ENCODE peak calls at places on chromosomes 5 and 9, in seven cellular contexts. K, U, O, I, B, V and T are unnamed samples.

GRCh38 chr9:133386338-133386737 is 10.2 kb downstream of the STKLD1 start:
- DNase-seq in K (no peak), U (no peak), O (no peak), I (no peak), B (no peak), V (no peak), T (no peak)

GRCh38 chr5:82388186-82388585 is 110.0 kb upstream of the RPS23 start:
- DNase-seq in K (no peak), U (no peak), O (no peak), I (peak), B (peak), V (no peak), T (no peak)

GRCh38 chr9:131191857-131192256 is 66.5 kb downstream of the NUP214 start:
- DNase-seq in K (no peak), U (no peak), O (no peak), I (no peak), B (no peak), V (no peak), T (no peak)

GRCh38 chr5:31153523-31153922 is 40.0 kb upstream of the CDH6 start:
- DNase-seq in K (peak), U (no peak), O (no peak), I (no peak), B (no peak), V (no peak), T (peak)

GRCh38 chr5:171152382-171152781 is 156.7 kb upstream of the TLX3 start:
- DNase-seq in K (peak), U (no peak), O (no peak), I (no peak), B (no peak), V (peak), T (peak)

GRCh38 chr9:130399768-130400167 is 45.0 kb upstream of the ASS1 start:
- DNase-seq in K (no peak), U (no peak), O (no peak), I (no peak), B (no peak), V (no peak), T (no peak)

GRCh38 chr5:74122979-74123575 is 497.1 kb downstream of the ARHGEF28 start:
- DNase-seq in K (no peak), U (no peak), O (no peak), I (no peak), B (no peak), V (no peak), T (no peak)

GRCh38 chr5:80181618-80182211 is 74.1 kb downstream of the SERINC5 start:
- DNase-seq in K (peak), U (no peak), O (no peak), I (peak), B (no peak), V (no peak), T (peak)

GRCh38 chr5:59798862-59799667 is 94.5 kb downstream of the PDE4D start:
- DNase-seq in K (peak), U (no peak), O (no peak), I (no peak), B (no peak), V (no peak), T (peak)

GRCh38 chr5:893711-894110 is 1.0 kb downstream of the TRIP13 start:
- DNase-seq in K (no peak), U (no peak), O (no peak), I (no peak), B (no peak), V (no peak), T (no peak)

GRCh38 chr5:8316608-8317007 is 447.7 kb downstream of the MTRR start:
- DNase-seq in K (no peak), U (no peak), O (no peak), I (no peak), B (no peak), V (no peak), T (no peak)

GRCh38 chr9:117714282-117714681 is 10.1 kb downstream of the TLR4 start:
- DNase-seq in K (no peak), U (no peak), O (no peak), I (no peak), B (no peak), V (no peak), T (no peak)

GRCh38 chr9:27888661-27889295 is 315.5 kb upstream of the C9orf72 start:
- DNase-seq in K (peak), U (no peak), O (no peak), I (peak), B (no peak), V (no peak), T (peak)

GRCh38 chr9:137295313-137296213 is 6.5 kb downstream of the NRARP start:
- DNase-seq in K (no peak), U (no peak), O (no peak), I (peak), B (no peak), V (no peak), T (peak)

GRCh38 chr5:37571974-37572373 is 192.9 kb downstream of the WDR70 start:
- DNase-seq in K (no peak), U (no peak), O (no peak), I (no peak), B (no peak), V (no peak), T (no peak)

GRCh38 chr5:63726491-63726890 is 235.8 kb downstream of the HTR1A start:
- DNase-seq in K (no peak), U (no peak), O (no peak), I (no peak), B (no peak), V (no peak), T (no peak)

GRCh38 chr9:125889524-125890473 is 142.6 kb downstream of the PBX3 start:
- DNase-seq in K (peak), U (no peak), O (peak), I (peak), B (peak), V (no peak), T (peak)

DNA sequence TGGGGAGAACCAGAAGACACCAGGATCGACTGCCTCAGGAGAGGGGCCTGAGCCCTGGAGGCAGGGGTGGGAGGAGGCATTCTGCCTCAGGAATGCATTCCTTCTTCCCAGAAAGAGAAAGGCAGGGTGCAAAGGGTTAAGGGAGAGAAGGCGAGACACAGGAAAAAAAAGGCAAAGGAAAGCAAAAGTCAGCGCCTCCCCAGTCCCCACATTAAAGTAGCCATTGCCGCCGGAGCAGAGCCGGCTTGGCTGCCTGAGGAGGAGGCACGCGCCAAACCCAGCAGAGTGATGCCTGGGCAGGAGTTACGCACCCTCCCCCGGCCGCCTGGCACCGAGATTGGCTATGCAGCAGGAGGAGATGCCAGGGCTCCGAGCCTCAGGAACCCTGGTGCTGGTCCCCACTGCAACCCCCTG is 123.9 kb upstream of the PHYKPL start:
- DNase-seq in K (no peak), U (no peak), O (peak), I (no peak), B (no peak), V (no peak), T (no peak)
- H3K4me3 ChIP-seq in K (no peak), U (peak), O (peak), I (no peak), B (no peak), V (no peak), T (no peak)

GRCh38 chr5:146877783-146878470 is 630 bp downstream of the PPP2R2B start:
- DNase-seq in K (no peak), U (no peak), O (no peak), I (peak), B (peak), V (no peak), T (peak)
- H3K4me3 ChIP-seq in K (peak), U (peak), O (peak), I (peak), B (peak), V (peak), T (peak)

DNA sequence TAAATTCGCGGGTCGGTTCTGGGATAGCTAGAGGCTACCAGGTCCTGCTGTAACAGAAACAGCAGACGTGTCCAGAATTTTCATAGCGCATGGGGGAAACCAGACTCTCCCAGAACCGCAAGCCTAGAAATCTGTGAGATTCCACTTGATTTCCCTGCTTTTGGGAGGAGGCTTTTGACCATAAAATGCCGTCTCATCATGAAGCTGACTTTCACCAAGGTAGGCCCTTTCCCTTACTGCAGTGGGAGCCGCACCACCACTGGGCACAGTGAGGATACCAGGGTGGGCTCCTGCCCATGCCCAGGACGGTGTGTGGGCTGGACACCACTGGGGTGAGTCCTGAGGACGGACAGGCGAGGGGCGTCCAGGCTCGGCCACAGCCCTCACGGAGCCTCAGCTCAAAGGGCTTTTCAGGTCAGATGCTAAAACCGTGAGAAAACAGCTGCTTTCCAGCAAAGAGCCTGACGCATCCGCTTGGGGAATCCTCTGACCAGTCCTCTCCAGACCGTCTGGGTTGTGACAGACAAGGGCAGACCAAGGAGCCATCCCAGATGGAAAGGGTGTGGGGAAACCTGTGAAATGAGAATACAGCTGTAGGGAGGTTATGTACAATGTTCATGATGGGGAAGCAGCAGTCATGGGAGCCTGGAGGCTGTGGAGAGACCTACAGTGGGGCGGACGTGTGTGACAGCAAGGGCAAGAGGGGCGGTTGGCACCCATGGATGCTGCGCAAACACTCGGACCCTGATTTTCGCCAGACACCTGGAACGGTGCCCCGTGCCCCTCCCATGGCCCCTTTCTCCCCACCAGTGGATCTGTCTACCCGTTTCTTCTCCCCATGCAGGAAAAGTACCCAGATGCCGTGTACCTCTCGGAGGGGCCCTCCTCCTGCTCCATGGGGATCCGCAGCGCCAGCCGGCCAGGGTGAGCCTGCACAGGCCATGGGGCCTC is 59.2 kb downstream of the IPPK start:
- DNase-seq in K (no peak), U (no peak), O (peak), I (no peak), B (no peak), V (peak), T (no peak)
- H3K4me3 ChIP-seq in K (no peak), U (no peak), O (no peak), I (no peak), B (no peak), V (no peak), T (no peak)

GRCh38 chr5:165504716-165505115 is 1999.3 kb downstream of the MAT2B start:
- DNase-seq in K (no peak), U (no peak), O (no peak), I (no peak), B (no peak), V (no peak), T (no peak)
- H3K4me3 ChIP-seq in K (no peak), U (no peak), O (no peak), I (no peak), B (no peak), V (no peak), T (no peak)

DNA sequence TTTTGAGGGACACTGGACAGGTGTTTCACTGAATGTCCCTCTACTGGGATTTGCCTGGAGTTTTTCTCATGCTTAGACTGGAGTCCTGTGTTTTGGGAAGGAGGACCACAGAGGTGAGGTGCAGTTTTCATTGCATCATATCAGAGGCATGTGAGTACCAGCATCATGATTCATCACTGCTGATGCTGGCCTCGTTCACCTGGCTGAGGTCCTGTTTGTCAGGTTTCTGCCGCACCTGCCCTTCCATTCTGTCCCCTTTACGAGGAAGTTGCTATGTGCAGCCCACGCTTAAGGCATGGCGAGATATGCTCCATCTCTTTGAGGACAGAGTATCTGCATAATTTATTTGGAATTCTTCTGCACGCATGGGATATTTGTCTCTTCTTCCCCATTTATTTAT is 162.1 kb downstream of the TENT4A start:
- DNase-seq in K (peak), U (no peak), O (no peak), I (no peak), B (no peak), V (no peak), T (peak)
- H3K4me3 ChIP-seq in K (no peak), U (no peak), O (no peak), I (no peak), B (no peak), V (no peak), T (no peak)

DNA sequence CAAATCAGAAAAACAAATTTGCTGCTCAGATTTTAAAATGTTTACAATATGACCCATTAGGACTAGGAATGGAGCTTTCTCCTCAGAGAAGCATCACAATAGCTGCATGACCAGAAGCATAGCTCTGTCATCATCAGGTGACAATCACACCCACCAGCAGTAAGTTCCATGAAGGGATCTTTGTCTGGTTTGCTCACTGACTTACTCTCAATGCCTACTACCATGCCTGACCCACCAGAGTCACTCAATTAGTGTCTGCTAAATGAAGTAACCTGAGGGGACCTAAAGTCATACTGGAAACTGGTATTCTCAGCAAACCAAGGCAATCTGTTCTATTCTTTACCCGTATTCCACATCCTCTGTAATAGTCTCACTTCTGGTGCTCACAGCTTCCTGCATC is 7.7 kb downstream of the ERMP1 start:
- DNase-seq in K (no peak), U (no peak), O (no peak), I (no peak), B (no peak), V (no peak), T (no peak)
- H3K4me3 ChIP-seq in K (no peak), U (no peak), O (no peak), I (no peak), B (no peak), V (no peak), T (no peak)